ENCODE peak calls at places on chromosomes 16 and 17, in nine cellular contexts. G, J, H, V, M, K, D, Y and W are unnamed samples. For H3K4me1 and H3K36me3, the result is how much of the 10 kb centered on the place peaks cover.

GRCh38 chr16:72985148-72985882 is 62.6 kb downstream of the ZFHX3 start:
- DNase-seq in V (peak), K (no peak), H (no peak), Y (peak), G (no peak), D (no peak), M (no peak), J (peak), W (peak)

GRCh38 chr16:11133344-11133921 is 122.6 kb downstream of the SOCS1 start:
- DNase-seq in H (peak), D (no peak), V (peak), M (peak), J (peak), K (peak), G (no peak), Y (peak), W (peak)

GRCh38 chr16:57994361-57994760 is 6.1 kb downstream of the ZNF319 start:
- DNase-seq in V (no peak), K (no peak), H (no peak), M (no peak), G (no peak), D (peak), J (no peak), Y (no peak), W (no peak)

GRCh38 chr16:89383095-89384003 is 107.0 kb downstream of the ANKRD11 start:
- DNase-seq in M (peak), V (peak), K (peak), G (no peak), J (no peak), Y (peak), D (no peak), H (peak), W (no peak)

GRCh38 chr17:34639706-34640425 is 60.5 kb downstream of the TMEM132E start:
- DNase-seq in D (no peak), Y (no peak), J (no peak), K (no peak), V (no peak), H (no peak), M (no peak), G (no peak), W (no peak)

GRCh38 chr16:49491736-49492089 is 118.1 kb downstream of the C16orf78 start:
- DNase-seq in J (peak), Y (peak), G (no peak), V (no peak), K (peak), D (no peak), H (peak), M (no peak), W (peak)

GRCh38 chr17:67821871-67822367 is 3.4 kb upstream of the BPTF start:
- DNase-seq in M (no peak), G (no peak), H (no peak), J (no peak), Y (no peak), K (no peak), D (no peak), V (no peak), W (no peak)

GRCh38 chr16:11556945-11557720 is 29.6 kb downstream of the LITAF start:
- DNase-seq in Y (no peak), G (no peak), H (no peak), D (no peak), J (no peak), K (no peak), V (no peak), M (no peak), W (no peak)

GRCh38 chr16:54027126-54027922 is 259.3 kb downstream of the IRX3 start:
- DNase-seq in Y (peak), K (no peak), D (no peak), M (no peak), V (peak), G (no peak), H (no peak), J (no peak), W (no peak)

GRCh38 chr17:42844271-42844670 is at the start of gene AOC2:
- DNase-seq in G (no peak), Y (no peak), M (no peak), K (no peak), J (no peak), D (no peak), V (no peak), H (no peak), W (no peak)

GRCh38 chr16:70454221-70455034 is at the start of gene FCSK:
- DNase-seq in M (peak), G (peak), D (peak), H (peak), J (peak), V (peak), K (peak), Y (peak), W (no peak)

GRCh38 chr16:88599092-88599733 is 29.0 kb downstream of the ZC3H18 start:
- DNase-seq in G (no peak), D (peak), J (peak), M (peak), V (no peak), Y (no peak), H (peak), K (peak), W (no peak)

GRCh38 chr16:27486760-27487159 is 63.0 kb downstream of the GTF3C1 start:
- DNase-seq in H (no peak), D (no peak), V (no peak), G (no peak), J (no peak), M (no peak), Y (no peak), K (no peak), W (no peak)

GRCh38 chr17:64385187-64386083 is 5.2 kb downstream of the PECAM1 start:
- DNase-seq in G (peak), D (no peak), V (peak), K (peak), M (no peak), H (peak), Y (peak), J (peak), W (no peak)

GRCh38 chr17:59791603-59792457 is 84.4 kb downstream of the VMP1 start:
- DNase-seq in G (no peak), H (no peak), M (no peak), K (no peak), J (no peak), V (peak), Y (peak), D (no peak), W (no peak)

GRCh38 chr16:65038125-65038524 is 83.7 kb downstream of the CDH11 start:
- DNase-seq in H (no peak), G (no peak), D (no peak), Y (no peak), J (no peak), M (no peak), V (peak), K (no peak), W (no peak)

GRCh38 chr16:51849715-51850114 is 697.2 kb downstream of the TOX3 start:
- DNase-seq in V (no peak), J (no peak), Y (no peak), K (no peak), G (no peak), H (no peak), M (no peak), D (no peak), W (no peak)

GRCh38 chr17:69949931-69950330 is 125.1 kb upstream of the KCNJ16 start:
- DNase-seq in K (no peak), V (peak), Y (no peak), M (no peak), D (no peak), G (no peak), J (no peak), H (no peak), W (no peak)

GRCh38 chr17:41689497-41690299 is 1.0 kb downstream of the EIF1 start:
- DNase-seq in V (peak), M (peak), K (peak), Y (peak), D (no peak), J (peak), H (no peak), G (peak), W (no peak)

GRCh38 chr17:58541249-58541648 is 26.8 kb upstream of the MTMR4 start:
- DNase-seq in H (no peak), G (no peak), K (no peak), M (no peak), J (no peak), Y (no peak), D (no peak), V (no peak), W (no peak)

GRCh38 chr16:83888672-83889044 is 10.3 kb upstream of the MLYCD start:
- DNase-seq in G (no peak), J (no peak), V (no peak), D (no peak), H (no peak), K (no peak), Y (no peak), M (no peak), W (no peak)

GRCh38 chr17:8413938-8414337 is 16.3 kb upstream of the RNF222 start:
- DNase-seq in H (no peak), J (no peak), Y (no peak), V (no peak), K (no peak), D (no peak), M (no peak), G (no peak), W (no peak)
- H3K4me1 ChIP-seq in H (under half), J (under half), Y (under half), V (under half), K (under half), D (under half), M (under half), G (under half), W (under half)

DNA sequence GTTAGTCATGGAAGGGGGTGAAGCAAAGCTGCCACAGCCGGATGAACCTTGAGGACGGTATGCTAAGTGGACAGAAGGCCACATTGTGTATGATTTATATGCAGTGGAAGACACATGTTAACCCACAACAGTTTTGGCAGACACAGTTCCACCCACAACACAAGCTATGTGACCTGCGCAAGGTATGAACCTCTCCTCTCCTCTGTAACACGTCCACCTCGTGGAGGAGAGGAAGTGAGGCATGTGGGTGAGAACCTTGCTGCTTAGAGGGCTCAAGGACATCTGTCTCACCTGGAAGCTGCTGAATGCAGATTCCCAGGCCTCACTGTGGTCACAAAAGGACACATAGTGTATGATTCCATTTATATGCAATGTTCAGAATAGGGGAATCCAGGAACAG is 136.1 kb upstream of the PLCG2 start:
- DNase-seq in H (no peak), V (no peak), D (no peak), M (no peak), G (no peak), K (no peak), J (no peak), Y (no peak), W (no peak)
- H3K36me3 ChIP-seq in H (under half), V (under half), D (under half), M (under half), G (under half), K (under half), J (under half), Y (under half), W (under half)

GRCh38 chr16:67892899-67893790 is at the start of gene PSKH1:
- DNase-seq in J (peak), D (peak), V (peak), G (peak), Y (peak), M (peak), H (peak), K (peak), W (peak)
- TF ChIP-seq CTCF in J (no peak), D (no peak), V (no peak), G (no peak), Y (no peak), M (no peak), H (no peak), K (no peak), W (no peak)

GRCh38 chr16:1546430-1546829 is 13.0 kb downstream of the TMEM204 start:
- DNase-seq in V (no peak), D (peak), M (no peak), J (no peak), Y (no peak), H (no peak), K (no peak), G (no peak), W (peak)
- H3K4me1 ChIP-seq in V (under half), D (under half), M (under half), J (half or more), Y (under half), H (half or more), K (under half), G (half or more), W (under half)

GRCh38 chr17:38911081-38911730 is 14.2 kb upstream of the LASP1NB start:
- DNase-seq in K (no peak), Y (no peak), G (no peak), H (peak), V (no peak), M (no peak), J (no peak), D (no peak), W (peak)
- H3K36me3 ChIP-seq in K (under half), Y (under half), G (under half), H (under half), V (half or more), M (under half), J (half or more), D (half or more), W (half or more)

DNA sequence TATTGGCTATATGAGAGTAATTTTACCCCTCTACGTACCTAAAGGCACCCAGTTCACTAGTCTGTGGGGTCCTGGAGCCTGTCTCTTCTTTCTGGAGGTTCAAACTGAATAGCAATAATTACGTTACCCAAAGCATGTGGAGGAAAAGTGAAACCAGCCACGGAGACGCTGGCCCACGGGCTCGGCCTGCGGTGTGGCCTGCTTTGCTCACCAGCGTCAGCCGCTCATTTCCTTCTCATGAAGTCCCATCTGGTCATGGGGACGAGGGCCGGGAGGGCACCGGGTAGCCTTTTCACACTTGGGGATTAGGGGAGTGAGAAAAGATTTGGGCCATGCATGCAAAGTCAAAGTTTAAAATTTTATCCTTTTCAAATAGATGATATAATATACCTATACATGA is 26.9 kb downstream of the ELAC2 start:
- DNase-seq in Y (no peak), V (no peak), H (no peak), D (no peak), M (no peak), G (no peak), J (no peak), K (no peak), W (no peak)
- TF ChIP-seq CTCF in Y (no peak), V (no peak), H (no peak), D (no peak), M (no peak), G (no peak), J (no peak), K (no peak), W (no peak)